ENCODE peak calls at places on chromosomes 16 and 17, in nine cellular contexts. S is transverse colon; Y is psoas muscle; Q is body of pancreas; M is breast epithelium; I is GM23248; O is iPS DF 6.9; P is Karpas-422; B is effector memory CD4-positive, alpha-beta T cell. W is an unnamed sample.
A peak's percentile ranks its signal among the peaks of the same experiment; 100 is the strongest.

GRCh38 chr17:78588258-78589030 is 11.2 kb upstream of the DNAH17 start:
- DNase-seq in S (no peak), Y (peak; percentile 12), Q (no peak), M (no peak), I (no peak), O (no peak), P (peak; percentile 49), B (no peak), W (no peak)

GRCh38 chr17:41777579-41778188 is 8.8 kb downstream of the JUP start:
- DNase-seq in S (peak; percentile 67), Y (peak; percentile 88), Q (peak; percentile 78), M (peak; percentile 85), I (peak; percentile 56), O (no peak), P (no peak), B (no peak), W (no peak)

GRCh38 chr17:47057831-47058230 is 78.8 kb upstream of the RPRML start:
- DNase-seq in S (no peak), Y (no peak), Q (no peak), M (no peak), I (no peak), O (no peak), P (no peak), B (no peak), W (no peak)

GRCh38 chr16:1990336-1991134 is 765 bp downstream of the SYNGR3 start:
- DNase-seq in S (peak; percentile 77), Y (no peak), Q (peak; percentile 76), M (no peak), I (no peak), O (no peak), P (peak; percentile 79), B (no peak), W (no peak)

GRCh38 chr17:79755591-79755990 is 22.4 kb upstream of the CBX2 start:
- DNase-seq in S (no peak), Y (no peak), Q (no peak), M (no peak), I (no peak), O (no peak), P (no peak), B (no peak), W (no peak)

GRCh38 chr17:71412803-71413202 is 708.0 kb upstream of the SOX9 start:
- DNase-seq in S (no peak), Y (no peak), Q (no peak), M (no peak), I (peak; percentile 96), O (no peak), P (peak; percentile 46), B (no peak), W (no peak)

GRCh38 chr16:29809850-29810698 is 1.9 kb upstream of the PRRT2 start:
- DNase-seq in S (no peak), Y (peak; percentile 54), Q (no peak), M (no peak), I (peak; percentile 54), O (no peak), P (peak; percentile 62), B (no peak), W (no peak)

GRCh38 chr17:40122466-40122943 is 734 bp downstream of the MSL1 start:
- DNase-seq in S (peak; percentile 49), Y (peak; percentile 84), Q (peak; percentile 71), M (no peak), I (peak; percentile 83), O (no peak), P (peak; percentile 72), B (no peak), W (no peak)

GRCh38 chr16:25877103-25877502 is 185.3 kb downstream of the HS3ST4 start:
- DNase-seq in S (no peak), Y (no peak), Q (no peak), M (no peak), I (no peak), O (no peak), P (no peak), B (no peak), W (no peak)

GRCh38 chr16:15928261-15929104 is 20.9 kb upstream of the ABCC1 start:
- DNase-seq in S (peak; percentile 30), Y (no peak), Q (no peak), M (no peak), I (no peak), O (no peak), P (no peak), B (no peak), W (no peak)

GRCh38 chr16:15547768-15548096 is 95.2 kb downstream of the MARF1 start:
- DNase-seq in S (no peak), Y (no peak), Q (no peak), M (no peak), I (no peak), O (no peak), P (no peak), B (no peak), W (no peak)

GRCh38 chr16:54957403-54957802 is 26.7 kb downstream of the IRX5 start:
- DNase-seq in S (peak; percentile 23), Y (no peak), Q (peak; percentile 54), M (no peak), I (peak; percentile 35), O (no peak), P (peak; percentile 83), B (no peak), W (no peak)

GRCh38 chr16:54954220-54954619 is 23.6 kb downstream of the IRX5 start:
- DNase-seq in S (no peak), Y (no peak), Q (no peak), M (no peak), I (no peak), O (no peak), P (no peak), B (no peak), W (no peak)

GRCh38 chr16:54952195-54952594 is 21.5 kb downstream of the IRX5 start:
- DNase-seq in S (no peak), Y (no peak), Q (no peak), M (no peak), I (peak; percentile 30), O (no peak), P (no peak), B (no peak), W (no peak)

DNA sequence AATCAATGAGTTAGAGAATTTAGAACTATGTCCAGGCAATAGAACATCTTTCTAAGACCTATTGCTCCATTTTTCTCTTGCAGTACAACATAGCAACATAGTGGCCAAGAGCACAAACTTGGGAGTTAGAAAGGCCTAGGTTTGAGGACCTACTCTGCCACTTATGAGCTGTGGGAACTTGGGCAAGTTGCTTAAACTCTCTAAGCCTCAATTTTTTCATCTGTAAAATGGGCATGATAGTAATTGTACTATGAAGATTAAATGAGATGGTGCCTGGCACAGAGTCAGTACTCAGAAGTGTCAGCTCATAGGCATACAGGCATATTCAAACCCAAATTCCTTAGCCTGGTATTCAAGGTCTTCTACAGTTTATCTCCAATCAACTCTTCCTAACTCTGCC is 25.1 kb downstream of the IRX5 start:
- DNase-seq in S (no peak), Y (no peak), Q (no peak), M (no peak), I (no peak), O (no peak), P (no peak), B (no peak), W (no peak)
- H3K36me3 ChIP-seq in S (no peaks in the 10 kb centered on the region), Y (no peaks in the 10 kb centered on the region), Q (no peaks in the 10 kb centered on the region), M (no peaks in the 10 kb centered on the region), I (no peaks in the 10 kb centered on the region), O (no peaks in the 10 kb centered on the region), P (no peaks in the 10 kb centered on the region), B (no peaks in the 10 kb centered on the region), W (no peaks in the 10 kb centered on the region)

GRCh38 chr17:17822189-17822978 is 14.4 kb downstream of the SREBF1 start:
- DNase-seq in S (no peak), Y (peak; percentile 92), Q (peak; percentile 91), M (peak; percentile 69), I (peak; percentile 84), O (no peak), P (no peak), B (no peak), W (no peak)
- H3K36me3 ChIP-seq in S (no peaks in the 10 kb centered on the region), Y (no peaks in the 10 kb centered on the region), Q (peaks cover 6% of the 10 kb centered on the region), M (no peaks in the 10 kb centered on the region), I (peaks cover 3% of the 10 kb centered on the region), O (peaks cover 21% of the 10 kb centered on the region), P (no peaks in the 10 kb centered on the region), B (peaks cover 13% of the 10 kb centered on the region), W (peaks cover 37% of the 10 kb centered on the region)

DNA sequence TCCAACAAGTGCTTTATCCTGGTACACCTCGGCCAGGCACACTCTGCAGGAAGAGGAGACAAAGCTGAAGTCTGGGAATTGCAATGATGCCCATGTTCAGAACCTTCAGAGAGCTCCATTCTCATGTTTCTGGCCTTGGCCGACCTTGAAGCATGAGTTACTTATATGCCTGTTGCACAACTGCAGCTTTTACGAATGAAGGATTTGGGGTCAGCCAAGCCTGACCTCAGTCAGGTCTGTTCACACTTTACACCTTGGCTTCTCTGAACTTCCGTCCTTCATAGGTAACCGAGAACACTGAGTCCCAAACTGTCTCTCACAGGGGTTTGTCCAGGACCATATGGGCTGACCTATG is 66.7 kb downstream of the GTF3C1 start:
- DNase-seq in S (no peak), Y (no peak), Q (no peak), M (no peak), I (no peak), O (no peak), P (no peak), B (no peak), W (no peak)
- H3K36me3 ChIP-seq in S (peaks cover 67% of the 10 kb centered on the region), Y (peaks cover 7% of the 10 kb centered on the region), Q (peaks cover 58% of the 10 kb centered on the region), M (peaks cover 5% of the 10 kb centered on the region), I (peaks cover 42% of the 10 kb centered on the region), O (peaks cover 52% of the 10 kb centered on the region), P (peaks cover 17% of the 10 kb centered on the region), B (peaks cover 80% of the 10 kb centered on the region), W (peaks cover 94% of the 10 kb centered on the region)

GRCh38 chr17:35099929-35100328 is 19.7 kb downstream of the RAD51D start:
- DNase-seq in S (no peak), Y (no peak), Q (no peak), M (no peak), I (no peak), O (no peak), P (no peak), B (no peak), W (no peak)

GRCh38 chr17:35101725-35102124 is 17.9 kb downstream of the RAD51D start:
- DNase-seq in S (no peak), Y (no peak), Q (no peak), M (no peak), I (no peak), O (no peak), P (no peak), B (no peak), W (no peak)

GRCh38 chr17:35103271-35103670 is 16.4 kb downstream of the RAD51D start:
- DNase-seq in S (no peak), Y (no peak), Q (no peak), M (no peak), I (no peak), O (no peak), P (no peak), B (no peak), W (no peak)

GRCh38 chr17:35101036-35101435 is 18.6 kb downstream of the RAD51D start:
- DNase-seq in S (no peak), Y (no peak), Q (no peak), M (no peak), I (no peak), O (no peak), P (no peak), B (no peak), W (no peak)

DNA sequence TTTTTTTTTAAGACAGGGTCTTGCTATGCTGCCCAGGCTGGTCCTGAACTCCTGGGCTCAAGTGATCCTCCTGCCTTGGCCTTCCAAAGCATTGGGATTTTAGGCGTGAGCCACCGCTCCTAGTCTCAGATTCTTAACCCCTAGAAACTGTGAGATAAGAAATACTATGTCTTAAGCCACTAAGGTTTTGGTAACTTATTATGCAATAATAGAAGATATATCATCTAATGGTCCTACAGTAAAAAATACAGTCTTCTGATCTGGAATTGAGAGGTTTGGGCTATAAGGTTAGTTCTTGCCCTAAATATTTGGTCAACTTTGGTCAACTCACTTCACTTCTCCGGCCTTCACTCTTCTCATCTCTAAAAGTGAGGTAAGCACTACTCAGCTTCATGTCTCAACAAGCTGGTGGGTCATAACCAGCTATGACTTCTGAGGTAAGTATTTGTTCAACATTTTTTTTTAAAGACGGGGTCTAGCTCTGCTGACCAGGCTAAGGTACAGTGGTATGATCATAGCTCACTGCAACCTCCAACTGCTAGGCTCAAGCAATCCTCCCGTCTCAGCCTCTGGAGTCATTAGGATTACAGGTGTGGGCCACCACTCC is 14.7 kb downstream of the RAD51D start:
- DNase-seq in S (no peak), Y (no peak), Q (no peak), M (no peak), I (no peak), O (no peak), P (no peak), B (no peak), W (no peak)
- H3K36me3 ChIP-seq in S (peaks cover 7% of the 10 kb centered on the region), Y (no peaks in the 10 kb centered on the region), Q (peaks cover 4% of the 10 kb centered on the region), M (no peaks in the 10 kb centered on the region), I (peaks cover 3% of the 10 kb centered on the region), O (peaks cover 9% of the 10 kb centered on the region), P (peaks cover 5% of the 10 kb centered on the region), B (peaks cover 33% of the 10 kb centered on the region), W (peaks cover 48% of the 10 kb centered on the region)